ENCODE peak calls at places on chromosomes 1 and 21, in ten cellular contexts. N is neural crest cell, B is K562, X is brain microvascular endothelial cell, P is uterus, F is psoas muscle, Y is MM.1S, D is OCI-LY7, M is endodermal cell, E is MCF 10A. U is an unnamed sample.

GRCh38 chr1:15271196-15271595 is 24.2 kb downstream of the FHAD1 start:
- DNase-seq in P (no peak), F (no peak), M (peak), N (no peak), X (no peak), Y (no peak), E (no peak), D (no peak), B (no peak), U (no peak)

GRCh38 chr1:248871837-248872401 is 13.0 kb upstream of the ZNF692 start:
- DNase-seq in N (no peak), X (no peak), F (no peak), D (no peak), P (no peak), E (no peak), M (peak), B (peak), Y (no peak), U (no peak)

GRCh38 chr1:237864338-237865244 is 26.1 kb downstream of the ZP4 start:
- DNase-seq in F (peak), M (peak), X (peak), P (no peak), B (peak), N (peak), E (peak), D (no peak), Y (peak), U (peak)

GRCh38 chr1:6419803-6420593 is at the start of gene HES2:
- DNase-seq in F (no peak), N (no peak), B (peak), Y (no peak), M (peak), X (no peak), P (no peak), D (no peak), E (peak), U (no peak)

GRCh38 chr1:233815357-233815756 is 89.1 kb upstream of the SLC35F3 start:
- DNase-seq in N (no peak), Y (no peak), E (no peak), F (no peak), D (no peak), P (no peak), X (no peak), M (no peak), B (no peak), U (no peak)

GRCh38 chr1:60234761-60235160 is 161.2 kb upstream of the C1orf87 start:
- DNase-seq in D (no peak), F (no peak), N (no peak), X (no peak), E (peak), B (no peak), P (no peak), Y (no peak), M (no peak), U (no peak)

GRCh38 chr1:235011064-235011598 is 117.5 kb downstream of the TOMM20 start:
- DNase-seq in N (no peak), Y (no peak), X (no peak), B (no peak), M (peak), F (no peak), D (peak), P (no peak), E (no peak), U (no peak)

GRCh38 chr21:25837545-25838263 is 102.9 kb downstream of the GABPA start:
- DNase-seq in Y (no peak), N (no peak), E (peak), P (no peak), X (peak), B (no peak), F (no peak), M (no peak), D (no peak), U (peak)

GRCh38 chr21:38768385-38769071 is 37.2 kb upstream of the ETS2 start:
- DNase-seq in E (peak), D (peak), B (no peak), F (no peak), N (no peak), Y (no peak), X (peak), M (no peak), P (no peak), U (peak)

GRCh38 chr1:34758751-34759150 is 789 bp upstream of the GJB4 start:
- DNase-seq in P (no peak), B (no peak), D (no peak), X (no peak), M (no peak), Y (no peak), N (no peak), E (no peak), F (no peak), U (no peak)

GRCh38 chr1:108627256-108627655 is 33.6 kb downstream of the HENMT1 start:
- DNase-seq in F (no peak), X (no peak), N (no peak), M (no peak), E (no peak), P (no peak), D (no peak), B (no peak), Y (no peak), U (no peak)

GRCh38 chr1:9312183-9312582 is 19.5 kb downstream of the SPSB1 start:
- DNase-seq in E (no peak), Y (no peak), F (no peak), D (no peak), B (no peak), N (no peak), M (no peak), P (no peak), X (no peak), U (no peak)

GRCh38 chr1:221781102-221781744 is 39.3 kb upstream of the DUSP10 start:
- DNase-seq in F (no peak), D (no peak), M (no peak), B (no peak), Y (no peak), N (no peak), X (no peak), E (no peak), P (no peak), U (no peak)

GRCh38 chr1:167090289-167090942 is at the start of gene GPA33:
- DNase-seq in P (no peak), E (no peak), D (peak), F (no peak), N (no peak), Y (no peak), M (peak), X (no peak), B (no peak), U (no peak)

DNA sequence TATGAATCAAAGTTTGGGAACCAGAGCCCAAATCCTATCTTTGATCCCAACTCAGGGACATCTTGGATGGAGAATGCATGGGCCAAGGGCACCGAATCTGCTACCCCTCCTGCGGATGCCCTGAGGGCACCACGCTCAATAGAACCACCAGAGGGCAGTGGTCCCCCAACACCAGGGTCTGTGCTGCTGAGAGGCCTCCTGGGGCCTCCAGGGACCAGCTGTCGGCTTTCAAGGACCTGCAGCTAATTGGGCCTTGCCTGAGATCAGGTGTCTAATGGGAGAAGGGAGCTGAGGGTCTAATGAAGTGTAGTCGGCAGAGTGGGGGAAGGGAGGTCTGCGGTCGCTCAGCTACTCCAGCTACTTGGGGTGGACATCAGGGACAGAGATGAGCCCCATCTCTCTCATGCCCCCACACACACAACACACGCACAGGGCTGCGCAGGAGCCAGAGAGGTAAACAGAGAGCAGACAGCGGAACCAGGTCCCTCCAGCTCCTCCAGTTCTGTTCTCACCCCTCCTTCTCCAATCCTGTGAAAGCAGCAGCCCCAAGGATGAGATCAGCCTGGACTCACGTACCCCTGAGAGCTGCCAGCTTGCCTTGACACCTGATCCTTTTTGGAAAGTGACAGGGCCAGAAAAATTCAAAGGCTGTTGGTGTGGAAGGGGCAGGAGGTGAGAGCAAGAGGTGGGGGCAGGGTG is 34.9 kb upstream of the PPP1R15B start:
- DNase-seq in M (peak), Y (peak), B (peak), P (peak), F (peak), D (peak), N (peak), X (peak), E (peak), U (peak)
- TF ChIP-seq CTCF in M (peak), Y (peak), B (peak), P (peak), F (peak), D (peak), N (peak), X (peak), E (peak), U (peak)

GRCh38 chr1:226408285-226409184 is 642 bp upstream of the PARP1 start:
- DNase-seq in Y (peak), B (no peak), M (peak), E (no peak), N (no peak), F (no peak), X (no peak), P (no peak), D (no peak), U (no peak)
- TF ChIP-seq CTCF in Y (no peak), B (no peak), M (no peak), E (no peak), N (no peak), F (no peak), X (no peak), P (no peak), D (no peak), U (no peak)

DNA sequence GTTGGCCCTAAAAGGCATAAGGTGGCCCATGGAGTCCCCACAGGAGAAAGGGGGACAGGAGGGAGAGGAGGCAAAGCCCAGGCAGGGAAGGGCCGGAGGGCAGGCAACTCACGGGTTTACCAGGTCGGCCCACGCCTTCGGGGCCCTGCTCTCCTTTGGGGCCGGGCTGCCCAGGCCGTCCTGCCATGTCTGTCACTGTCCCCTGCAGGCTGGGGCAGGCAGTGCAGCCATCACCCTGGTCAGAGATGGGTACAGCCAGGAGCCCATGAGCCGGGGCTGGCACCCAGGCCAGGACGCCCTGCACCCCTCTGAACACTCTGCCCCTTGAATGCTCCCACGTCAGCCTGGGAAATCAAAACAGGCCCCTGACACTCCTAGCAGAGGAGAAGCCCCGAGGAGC is 19.8 kb downstream of the COL16A1 start:
- DNase-seq in M (peak), B (peak), N (no peak), E (peak), D (peak), Y (peak), F (no peak), X (no peak), P (no peak), U (no peak)
- TF ChIP-seq CTCF in M (peak), B (peak), N (peak), E (peak), D (peak), Y (peak), F (peak), X (peak), P (no peak), U (peak)

DNA sequence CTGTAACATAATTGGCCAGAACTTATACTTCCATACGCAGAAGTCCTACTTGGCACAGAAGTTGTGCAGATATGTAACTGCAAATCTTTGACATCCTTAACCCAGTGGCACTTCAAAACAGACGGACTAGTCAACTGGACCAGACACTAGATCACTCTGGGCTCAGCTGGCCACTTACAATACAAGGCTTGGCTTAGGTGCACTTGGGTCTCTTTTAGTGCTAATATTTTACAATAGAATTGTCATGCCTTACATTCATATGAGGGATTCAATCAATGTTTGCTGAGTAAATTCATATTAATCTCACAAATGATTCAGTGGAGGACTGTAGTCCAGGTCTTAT is 20.1 kb downstream of the XKR8 start:
- DNase-seq in X (no peak), D (no peak), M (no peak), N (no peak), Y (no peak), E (no peak), B (no peak), F (no peak), P (no peak), U (no peak)
- TF ChIP-seq CTCF in X (no peak), D (peak), M (peak), N (no peak), Y (no peak), E (no peak), B (no peak), F (no peak), P (no peak), U (no peak)

GRCh38 chr1:154350383-154350782 is 25.1 kb downstream of the ATP8B2 start:
- DNase-seq in F (no peak), N (no peak), X (no peak), D (no peak), M (peak), E (no peak), P (no peak), Y (peak), B (no peak), U (no peak)

GRCh38 chr1:154347961-154348360 is 22.6 kb downstream of the ATP8B2 start:
- DNase-seq in D (no peak), P (no peak), E (no peak), F (no peak), X (no peak), M (no peak), B (no peak), N (no peak), Y (peak), U (peak)

GRCh38 chr1:154348429-154349076 is 23.2 kb downstream of the ATP8B2 start:
- DNase-seq in Y (peak), B (peak), N (no peak), X (no peak), M (peak), P (no peak), E (no peak), D (no peak), F (no peak), U (no peak)

GRCh38 chr1:154351363-154352068 is 26.2 kb downstream of the ATP8B2 start:
- DNase-seq in N (no peak), F (no peak), M (no peak), B (no peak), P (no peak), X (no peak), D (no peak), E (no peak), Y (peak), U (no peak)

DNA sequence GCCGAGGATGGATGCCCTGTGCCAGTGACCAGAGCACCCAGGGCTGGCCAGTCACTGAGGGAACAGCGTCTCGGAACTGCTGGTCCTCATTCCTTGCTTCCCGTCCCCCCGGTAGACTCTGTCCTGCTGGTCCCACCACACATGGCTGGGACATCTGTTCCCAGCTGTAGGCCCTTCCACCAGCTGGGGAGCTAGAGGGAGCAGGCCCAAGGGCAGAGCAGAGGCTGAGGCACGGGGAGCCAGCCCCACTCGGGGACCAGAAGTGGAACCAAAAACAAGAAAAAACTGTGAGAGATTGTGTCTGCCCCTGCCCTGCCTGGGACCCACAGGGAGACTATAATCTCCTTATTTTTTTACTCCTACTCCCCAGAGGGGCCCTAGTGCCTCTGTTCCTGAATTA is 23.8 kb downstream of the ATP8B2 start:
- DNase-seq in P (no peak), D (no peak), N (no peak), M (peak), B (no peak), X (no peak), E (no peak), F (no peak), Y (peak), U (no peak)
- TF ChIP-seq CTCF in P (no peak), D (no peak), N (no peak), M (no peak), B (no peak), X (no peak), E (no peak), F (no peak), Y (no peak), U (no peak)

GRCh38 chr1:25486602-25487001 is 55.9 kb downstream of the MACO1 start:
- DNase-seq in D (peak), Y (no peak), M (peak), E (no peak), N (no peak), X (no peak), B (no peak), P (no peak), F (no peak), U (peak)
- TF ChIP-seq CTCF in D (no peak), Y (no peak), M (peak), E (no peak), N (peak), X (peak), B (peak), P (no peak), F (no peak), U (peak)

GRCh38 chr21:31732891-31733520 is 1.1 kb upstream of the SCAF4 start:
- DNase-seq in E (no peak), F (no peak), M (peak), N (peak), D (peak), Y (no peak), B (peak), P (no peak), X (no peak), U (peak)
- TF ChIP-seq CTCF in E (no peak), F (no peak), M (no peak), N (no peak), D (no peak), Y (no peak), B (no peak), P (no peak), X (no peak), U (no peak)

GRCh38 chr1:24421502-24421901 is 5.9 kb downstream of the NIPAL3 start:
- DNase-seq in B (no peak), D (no peak), P (no peak), N (no peak), X (no peak), Y (no peak), F (no peak), E (no peak), M (no peak), U (no peak)
- TF ChIP-seq CTCF in B (peak), D (peak), P (no peak), N (peak), X (peak), Y (no peak), F (no peak), E (no peak), M (peak), U (no peak)

DNA sequence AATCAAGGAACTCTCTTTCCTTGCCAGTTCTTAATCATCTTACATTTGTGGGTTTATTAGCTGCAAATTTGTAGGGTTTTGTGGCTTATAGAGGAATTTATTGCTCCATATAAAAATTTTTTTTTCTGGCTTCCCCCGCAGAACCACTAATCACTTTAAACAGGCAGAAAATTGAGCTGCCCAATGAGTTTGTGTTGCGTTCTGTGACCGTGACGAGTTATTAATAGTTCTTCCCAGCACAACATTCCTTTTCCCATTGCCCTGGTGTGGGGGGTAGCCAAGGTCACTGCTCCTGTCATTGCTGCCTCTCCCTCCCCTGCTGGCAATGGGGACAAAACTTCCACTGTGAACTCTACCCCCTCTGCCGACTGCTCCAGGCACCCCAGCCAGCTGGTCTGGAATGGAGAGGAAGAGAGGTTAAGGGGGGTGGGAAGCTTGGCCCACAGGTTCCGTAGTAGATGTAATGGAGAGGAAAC is 55.1 kb downstream of the UBE2T start:
- DNase-seq in D (no peak), P (peak), X (no peak), Y (no peak), B (no peak), M (no peak), N (no peak), F (no peak), E (no peak), U (peak)
- TF ChIP-seq CTCF in D (no peak), P (no peak), X (peak), Y (no peak), B (no peak), M (no peak), N (no peak), F (no peak), E (no peak), U (no peak)

DNA sequence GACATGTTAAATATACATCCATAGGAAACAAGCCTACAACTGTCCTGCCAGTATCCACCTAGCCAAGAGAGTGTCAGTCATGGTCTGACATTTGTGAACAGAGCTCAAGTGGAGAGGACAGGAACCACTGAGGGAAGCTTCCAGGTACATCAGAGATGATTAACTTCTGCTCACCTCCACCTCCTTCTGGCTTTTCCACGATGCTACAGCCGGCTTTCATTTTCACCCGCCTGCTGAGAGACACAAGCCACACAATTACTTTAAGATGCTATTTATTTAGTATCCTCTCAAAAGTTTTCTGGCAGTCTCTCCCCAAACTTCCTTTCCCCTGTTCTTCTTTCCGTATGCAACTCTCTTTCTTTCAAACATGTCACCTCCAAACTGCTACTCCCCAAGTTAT is 2.1 kb downstream of the ETV3 start:
- DNase-seq in P (no peak), M (peak), D (no peak), N (no peak), B (no peak), E (no peak), F (no peak), Y (peak), X (no peak), U (no peak)
- TF ChIP-seq CTCF in P (no peak), M (peak), D (no peak), N (no peak), B (peak), E (no peak), F (no peak), Y (peak), X (peak), U (no peak)